ENCODE peak calls at places on chromosomes 11 and 22, in seven cellular contexts. H is cardiac fibroblast; G is activated CD4-positive, CD25-positive, alpha-beta regulatory T cell treated with anti-CD3 and anti-CD28 coated beads, Interleukin-2, amount 50 U/mL, for 72 hours; Q is left colon; M is cardiac septum; J is stimulated activated CD4-positive, alpha-beta T cell treated with anti-CD3 and anti-CD28 coated beads, TNF-alpha, amount 100 ng/mL, for 4 hours; E is activated CD8-positive, alpha-beta T cell treated with anti-CD3 and anti-CD28 coated beads for 36 hours. O is an unnamed sample.

GRCh38 chr11:1548221-1549070 is 23.6 kb downstream of the DUSP8 start:
- DNase-seq in J (no peak), G (no peak), E (no peak), Q (peak; percentile 92), H (peak; percentile 60), M (peak; percentile 87), O (no peak)

GRCh38 chr11:135075740-135076139 is 663.7 kb upstream of the B3GAT1 start:
- DNase-seq in Q (peak; percentile 46), G (peak; percentile 65), J (peak; percentile 8), E (peak; percentile 92), H (peak; percentile 17), M (no peak), O (peak; percentile 80)

GRCh38 chr22:23249506-23250423 is 69.5 kb downstream of the BCR start:
- DNase-seq in J (no peak), Q (no peak), M (no peak), H (no peak), G (no peak), E (no peak), O (no peak)

GRCh38 chr11:33723238-33723881 is 12.9 kb downstream of the CD59 start:
- DNase-seq in G (no peak), E (no peak), H (peak; percentile 96), M (no peak), J (no peak), Q (no peak), O (no peak)

GRCh38 chr11:66864924-66865697 is 8.2 kb downstream of the LRFN4 start:
- DNase-seq in J (no peak), H (no peak), Q (no peak), E (no peak), G (no peak), M (no peak), O (no peak)

GRCh38 chr11:46738887-46739286 is 19.9 kb downstream of the F2 start:
- DNase-seq in M (no peak), Q (peak; percentile 37), H (no peak), J (no peak), G (no peak), E (no peak), O (no peak)

GRCh38 chr11:45501277-45501979 is 164.0 kb downstream of the CHST1 start:
- DNase-seq in H (peak; percentile 11), J (no peak), G (no peak), E (no peak), Q (no peak), M (no peak), O (no peak)

GRCh38 chr11:95699631-95700470 is 89.7 kb downstream of the FAM76B start:
- DNase-seq in J (no peak), H (peak; percentile 67), G (no peak), E (no peak), Q (no peak), M (no peak), O (no peak)

GRCh38 chr11:114551060-114551459 is 8.6 kb downstream of the NXPE1 start:
- DNase-seq in M (no peak), Q (no peak), H (no peak), J (no peak), G (no peak), E (no peak), O (no peak)